ENCODE peak calls at places on chromosomes 1 and 21, in seven cellular contexts. B is NCI-H524 treated with DMSO at 0.1 percent for 48 hours, U is dermis microvascular lymphatic vessel endothelial cell, N is pulmonary artery endothelial cell, X is mesothelial cell of epicardium, H is A172, Z is SHP77 treated with DMSO at 0.1 percent for 48 hours. O is an unnamed sample.

GRCh38 chr1:150267896-150268295 is 920 bp downstream of the APH1A start:
- DNase-seq in B (no peak), U (no peak), N (no peak), X (no peak), H (no peak), Z (no peak), O (no peak)

GRCh38 chr1:204152310-204153044 is 633 bp upstream of the ETNK2 start:
- DNase-seq in B (no peak), U (no peak), N (no peak), X (no peak), H (peak), Z (no peak), O (no peak)

GRCh38 chr1:53063744-53064515 is 1.9 kb downstream of the PODN start:
- DNase-seq in B (no peak), U (no peak), N (no peak), X (no peak), H (no peak), Z (no peak), O (no peak)

GRCh38 chr1:150173161-150173585 is 23.5 kb downstream of the PLEKHO1 start:
- DNase-seq in B (no peak), U (no peak), N (no peak), X (no peak), H (no peak), Z (no peak), O (no peak)

GRCh38 chr1:224223819-224224714 is 41.0 kb downstream of the DEGS1 start:
- DNase-seq in B (no peak), U (no peak), N (peak), X (no peak), H (peak), Z (no peak), O (peak)

GRCh38 chr1:50929376-50929958 is 30.6 kb downstream of the FAF1 start:
- DNase-seq in B (peak), U (peak), N (no peak), X (no peak), H (peak), Z (peak), O (peak)

GRCh38 chr1:29517251-29518080 is 281.1 kb downstream of the PTPRU start:
- DNase-seq in B (no peak), U (no peak), N (no peak), X (no peak), H (no peak), Z (no peak), O (no peak)

GRCh38 chr1:42756956-42757891 is 9.6 kb downstream of the P3H1 start:
- DNase-seq in B (peak), U (peak), N (no peak), X (no peak), H (peak), Z (peak), O (peak)

GRCh38 chr1:170711682-170712081 is 47.8 kb downstream of the PRRX1 start:
- DNase-seq in B (no peak), U (no peak), N (no peak), X (no peak), H (peak), Z (no peak), O (no peak)

GRCh38 chr21:22474403-22474802 is 1476.2 kb downstream of the NCAM2 start:
- DNase-seq in B (no peak), U (no peak), N (no peak), X (no peak), H (no peak), Z (no peak), O (no peak)

GRCh38 chr1:37726746-37727145 is 34.4 kb downstream of the CDCA8 start:
- DNase-seq in B (peak), U (no peak), N (no peak), X (no peak), H (no peak), Z (no peak), O (no peak)

GRCh38 chr21:44846485-44847260 is 26.8 kb downstream of the PTTG1IP start:
- DNase-seq in B (no peak), U (no peak), N (no peak), X (no peak), H (no peak), Z (no peak), O (peak)

GRCh38 chr1:153793261-153793972 is 18.2 kb downstream of the SLC27A3 start:
- DNase-seq in B (no peak), U (no peak), N (no peak), X (no peak), H (no peak), Z (no peak), O (no peak)

GRCh38 chr1:1954831-1955441 is 35.9 kb upstream of the TMEM52 start:
- DNase-seq in B (no peak), U (no peak), N (no peak), X (no peak), H (no peak), Z (no peak), O (no peak)

GRCh38 chr1:97071163-97071562 is 349.6 kb downstream of the PTBP2 start:
- DNase-seq in B (no peak), U (no peak), N (no peak), X (no peak), H (no peak), Z (no peak), O (no peak)

GRCh38 chr1:155012052-155012546 is 9.5 kb downstream of the ZBTB7B start:
- DNase-seq in B (peak), U (no peak), N (no peak), X (no peak), H (peak), Z (no peak), O (peak)

GRCh38 chr1:173122344-173122880 is 71.7 kb upstream of the TNFSF18 start:
- DNase-seq in B (no peak), U (peak), N (no peak), X (no peak), H (peak), Z (no peak), O (no peak)

GRCh38 chr1:9438431-9439073 is 100.7 kb upstream of the SLC25A33 start:
- DNase-seq in B (no peak), U (peak), N (peak), X (no peak), H (peak), Z (peak), O (peak)

GRCh38 chr21:44005593-44005992 is 6.5 kb upstream of the TRAPPC10 start:
- DNase-seq in B (no peak), U (no peak), N (no peak), X (no peak), H (no peak), Z (no peak), O (no peak)

GRCh38 chr1:209335090-209335692 is 248.3 kb upstream of the CAMK1G start:
- DNase-seq in B (no peak), U (no peak), N (no peak), X (no peak), H (peak), Z (peak), O (peak)

GRCh38 chr1:173789841-173790240 is 34.6 kb upstream of the DARS2 start:
- DNase-seq in B (no peak), U (no peak), N (no peak), X (no peak), H (no peak), Z (no peak), O (no peak)

GRCh38 chr1:21293537-21294265 is 3.4 kb upstream of the ECE1 start:
- DNase-seq in B (no peak), U (no peak), N (no peak), X (no peak), H (no peak), Z (no peak), O (no peak)

GRCh38 chr1:41539416-41539800 is 54.9 kb upstream of the EDN2 start:
- DNase-seq in B (no peak), U (no peak), N (no peak), X (no peak), H (no peak), Z (no peak), O (no peak)

O was measured in RWPE1.